ENCODE peak calls at places on chromosomes 12 and 14, in eight cellular contexts. P, R, T, N, J, U, H and Y are unnamed samples.

GRCh38 chr14:56127156-56127555 is 8.9 kb downstream of the PELI2 start:
- DNase-seq in P (no peak), R (no peak), T (no peak), N (no peak), J (no peak), U (no peak), H (no peak), Y (no peak)

GRCh38 chr14:99318091-99318958 is 46.3 kb upstream of the BCL11B start:
- DNase-seq in P (no peak), R (no peak), T (no peak), N (no peak), J (no peak), U (no peak), H (no peak), Y (no peak)

GRCh38 chr14:96502621-96503251 is 554 bp downstream of the PAPOLA start:
- DNase-seq in P (peak), R (no peak), T (peak), N (no peak), J (no peak), U (no peak), H (peak), Y (no peak)

GRCh38 chr12:2169964-2170363 is 117.2 kb downstream of the CACNA1C start:
- DNase-seq in P (no peak), R (no peak), T (no peak), N (no peak), J (no peak), U (no peak), H (no peak), Y (no peak)

GRCh38 chr12:54265364-54265812 is 14.5 kb downstream of the CBX5 start:
- DNase-seq in P (no peak), R (no peak), T (no peak), N (no peak), J (no peak), U (no peak), H (no peak), Y (no peak)

GRCh38 chr12:2387051-2387834 is 334.5 kb downstream of the CACNA1C start:
- DNase-seq in P (no peak), R (no peak), T (no peak), N (no peak), J (no peak), U (no peak), H (no peak), Y (no peak)

GRCh38 chr12:5884846-5885245 is 60.2 kb downstream of the ANO2 start:
- DNase-seq in P (no peak), R (no peak), T (no peak), N (no peak), J (no peak), U (no peak), H (no peak), Y (no peak)

GRCh38 chr12:109735051-109735521 is 21.5 kb downstream of the FAM222A start:
- DNase-seq in P (no peak), R (no peak), T (no peak), N (no peak), J (no peak), U (no peak), H (peak), Y (no peak)

GRCh38 chr12:11724888-11725310 is 75.4 kb downstream of the ETV6 start:
- DNase-seq in P (no peak), R (no peak), T (no peak), N (peak), J (no peak), U (no peak), H (peak), Y (no peak)

GRCh38 chr12:8031872-8032241 is 659 bp upstream of the FOXJ2 start:
- DNase-seq in P (no peak), R (no peak), T (no peak), N (no peak), J (no peak), U (no peak), H (no peak), Y (no peak)